ENCODE peak calls at places on chromosomes 13 and 19, in ten cellular contexts. J is prostate gland; S is dorsolateral prefrontal cortex; A is fibroblast of pulmonary artery; G is foreskin fibroblast; Q is body of pancreas; T is mammary epithelial cell; M is CD8-positive, alpha-beta T cell; Z is uterus; F is AG04450. K is an unnamed sample.

GRCh38 chr19:31261651-31262331 is 87.4 kb downstream of the TSHZ3 start:
- DNase-seq in J (no peak), S (no peak), A (peak; percentile 13), G (no peak), Q (no peak), T (no peak), M (no peak), Z (no peak), F (peak; percentile 8), K (no peak)

GRCh38 chr13:79228972-79229371 is 177.1 kb downstream of the RBM26 start:
- DNase-seq in J (no peak), S (no peak), A (no peak), G (no peak), Q (no peak), T (peak; percentile 49), M (no peak), Z (no peak), F (no peak), K (no peak)

GRCh38 chr13:32311188-32311897 is 3.8 kb downstream of the ZAR1L start:
- DNase-seq in J (no peak), S (no peak), A (no peak), G (no peak), Q (no peak), T (no peak), M (no peak), Z (no peak), F (no peak), K (no peak)

GRCh38 chr19:30781047-30781446 is 408.9 kb downstream of the ZNF536 start:
- DNase-seq in J (no peak), S (no peak), A (no peak), G (no peak), Q (no peak), T (no peak), M (no peak), Z (no peak), F (no peak), K (no peak)

GRCh38 chr13:34748078-34748477 is 194.0 kb upstream of the NBEA start:
- DNase-seq in J (peak; percentile 26), S (no peak), A (peak; percentile 99), G (no peak), Q (peak; percentile 71), T (no peak), M (no peak), Z (peak; percentile 47), F (no peak), K (peak; percentile 97)

GRCh38 chr13:20174656-20175405 is 14.0 kb upstream of the GJA3 start:
- DNase-seq in J (peak; percentile 44), S (no peak), A (peak; percentile 94), G (peak; percentile 95), Q (peak; percentile 75), T (peak; percentile 98), M (no peak), Z (peak; percentile 61), F (peak; percentile 96), K (peak; percentile 88)

GRCh38 chr19:13718733-13719132 is 45.6 kb upstream of the MRI1 start:
- DNase-seq in J (no peak), S (peak; percentile 78), A (peak; percentile 34), G (peak; percentile 75), Q (peak; percentile 27), T (peak; percentile 61), M (no peak), Z (peak; percentile 17), F (peak; percentile 36), K (no peak)

GRCh38 chr13:83996415-83996814 is 114.1 kb upstream of the SLITRK1 start:
- DNase-seq in J (no peak), S (no peak), A (no peak), G (no peak), Q (no peak), T (no peak), M (no peak), Z (no peak), F (no peak), K (no peak)

GRCh38 chr13:73428137-73428536 is 369.3 kb downstream of the KLF5 start:
- DNase-seq in J (no peak), S (no peak), A (peak; percentile 80), G (no peak), Q (no peak), T (peak; percentile 96), M (no peak), Z (no peak), F (peak; percentile 23), K (peak; percentile 86)

GRCh38 chr19:46609511-46610412 is 8.6 kb downstream of the CALM3 start:
- DNase-seq in J (no peak), S (peak; percentile 39), A (no peak), G (no peak), Q (no peak), T (no peak), M (peak; percentile 34), Z (no peak), F (no peak), K (no peak)

GRCh38 chr19:1032264-1032867 is 6.0 kb downstream of the CNN2 start:
- DNase-seq in J (no peak), S (no peak), A (no peak), G (no peak), Q (no peak), T (no peak), M (no peak), Z (no peak), F (no peak), K (no peak)

GRCh38 chr19:1037553-1038115 is 2.3 kb upstream of the ABCA7 start:
- DNase-seq in J (no peak), S (no peak), A (no peak), G (no peak), Q (no peak), T (no peak), M (no peak), Z (no peak), F (no peak), K (no peak)

GRCh38 chr19:1039646-1040475 is at the start of gene ABCA7:
- DNase-seq in J (peak; percentile 98), S (peak; percentile 99), A (peak; percentile 98), G (peak; percentile 98), Q (peak; percentile 99), T (peak; percentile 99), M (peak; percentile 100), Z (peak; percentile 96), F (peak; percentile 95), K (peak; percentile 95)

GRCh38 chr19:1038995-1039645 is 787 bp upstream of the ABCA7 start:
- DNase-seq in J (no peak), S (no peak), A (no peak), G (no peak), Q (no peak), T (no peak), M (no peak), Z (no peak), F (no peak), K (no peak)

DNA sequence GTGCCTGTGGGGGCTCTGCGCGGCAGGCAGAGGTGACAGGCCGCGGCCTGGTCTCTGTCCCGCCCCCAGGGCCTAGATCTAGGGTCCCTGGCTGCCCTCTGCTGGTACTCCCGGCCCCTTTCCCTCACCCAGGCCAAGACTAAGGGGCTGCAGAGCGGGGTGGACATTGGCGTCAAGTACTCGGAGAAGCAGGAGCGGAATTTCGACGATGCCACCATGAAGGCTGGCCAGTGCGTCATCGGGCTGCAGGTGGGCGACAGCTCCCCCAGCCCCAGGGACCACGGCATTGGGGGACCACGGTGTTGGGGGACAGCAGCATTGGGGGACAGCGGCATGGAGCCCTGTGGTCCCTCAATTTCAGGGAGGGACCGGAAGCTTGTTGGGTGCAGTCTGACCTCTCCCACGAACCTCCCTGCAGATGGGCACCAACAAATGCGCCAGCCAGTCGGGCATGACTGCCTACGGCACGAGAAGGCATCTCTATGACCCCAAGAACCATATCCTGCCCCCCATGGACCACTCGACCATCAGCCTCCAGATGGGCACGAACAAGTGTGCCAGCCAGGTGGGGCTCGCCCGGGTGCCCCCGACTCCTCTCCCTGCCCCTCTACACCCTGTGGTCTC is 3.8 kb upstream of the ABCA7 start:
- DNase-seq in J (no peak), S (no peak), A (no peak), G (no peak), Q (no peak), T (no peak), M (peak; percentile 64), Z (no peak), F (no peak), K (no peak)
- TF ChIP-seq CTCF in J (no peak), S (no peak), A (no peak), G (no peak), Q (no peak), T (no peak), M (no peak), Z (no peak), F (peak; percentile 12), K (peak; percentile 3)

GRCh38 chr13:88066847-88067246 is 395.7 kb downstream of the SLITRK5 start:
- DNase-seq in J (no peak), S (no peak), A (no peak), G (no peak), Q (no peak), T (no peak), M (no peak), Z (no peak), F (no peak), K (no peak)
- H3K4me3 ChIP-seq in J (no peak overlapping the region), S (no peak overlapping the region), A (no peak overlapping the region), G (no peak overlapping the region), Q (no peak overlapping the region), T (no peak overlapping the region), M (no peak overlapping the region), Z (no peak overlapping the region), F (no peak overlapping the region), K (no peak overlapping the region)

GRCh38 chr13:112983428-112984196 is 14.6 kb downstream of the MCF2L start:
- DNase-seq in J (no peak), S (no peak), A (no peak), G (no peak), Q (peak; percentile 31), T (no peak), M (no peak), Z (no peak), F (no peak), K (no peak)

GRCh38 chr13:112983042-112983305 is 14.0 kb downstream of the MCF2L start:
- DNase-seq in J (no peak), S (no peak), A (no peak), G (no peak), Q (no peak), T (no peak), M (no peak), Z (no peak), F (no peak), K (no peak)

GRCh38 chr13:112981361-112981905 is 12.4 kb downstream of the MCF2L start:
- DNase-seq in J (no peak), S (no peak), A (no peak), G (no peak), Q (no peak), T (no peak), M (no peak), Z (no peak), F (no peak), K (no peak)

GRCh38 chr13:112980441-112980840 is 11.4 kb downstream of the MCF2L start:
- DNase-seq in J (no peak), S (no peak), A (no peak), G (no peak), Q (no peak), T (no peak), M (no peak), Z (no peak), F (no peak), K (no peak)

GRCh38 chr13:112982281-112983041 is 13.4 kb downstream of the MCF2L start:
- DNase-seq in J (no peak), S (no peak), A (no peak), G (no peak), Q (no peak), T (no peak), M (no peak), Z (no peak), F (no peak), K (no peak)
- TF ChIP-seq CTCF in J (no peak), S (no peak), A (no peak), G (no peak), Q (no peak), T (no peak), M (no peak), Z (no peak), F (no peak), K (no peak)

GRCh38 chr19:970695-971094 is 13.4 kb upstream of the WDR18 start:
- DNase-seq in J (no peak), S (no peak), A (no peak), G (no peak), Q (no peak), T (no peak), M (no peak), Z (no peak), F (no peak), K (no peak)
- H3K4me3 ChIP-seq in J (no peak overlapping the region), S (no peak overlapping the region), A (no peak overlapping the region), G (no peak overlapping the region), Q (no peak overlapping the region), T (no peak overlapping the region), M (no peak overlapping the region), Z (no peak overlapping the region), F (no peak overlapping the region), K (no peak overlapping the region)